ENCODE peak calls at places on chromosomes 16 and 17, in four cellular contexts. One of them, this sample, is unnamed.

GRCh38 chr17:45413498-45413923 is 19.2 kb downstream of the ARHGAP27 start:
- DNase-seq in body of pancreas: peak; percentile 67
- DNase-seq in stomach: peak; percentile 67
- DNase-seq in head of caudate nucleus: peak; percentile 17
- DNase-seq in this sample: peak; percentile 92

GRCh38 chr17:75551276-75551675 is 25.8 kb downstream of the LLGL2 start:
- DNase-seq in body of pancreas: no peak
- DNase-seq in stomach: no peak
- DNase-seq in head of caudate nucleus: no peak
- DNase-seq in this sample: no peak

GRCh38 chr17:72392056-72393010 is 271.5 kb downstream of the SOX9 start:
- DNase-seq in body of pancreas: no peak
- DNase-seq in stomach: no peak
- DNase-seq in head of caudate nucleus: no peak
- DNase-seq in this sample: no peak

GRCh38 chr16:50604065-50604418 is 55.8 kb downstream of the NKD1 start:
- DNase-seq in body of pancreas: no peak
- DNase-seq in stomach: no peak
- DNase-seq in head of caudate nucleus: no peak
- DNase-seq in this sample: no peak

GRCh38 chr17:42639484-42640474 is 19.3 kb upstream of the TUBG2 start:
- DNase-seq in body of pancreas: no peak
- DNase-seq in stomach: no peak
- DNase-seq in head of caudate nucleus: no peak
- DNase-seq in this sample: no peak

GRCh38 chr17:7263801-7264078 is 1.5 kb upstream of the CLDN7 start:
- DNase-seq in body of pancreas: no peak
- DNase-seq in stomach: no peak
- DNase-seq in head of caudate nucleus: no peak
- DNase-seq in this sample: peak; percentile 76

GRCh38 chr16:47753620-47754019 is 292.5 kb downstream of the PHKB start:
- DNase-seq in body of pancreas: no peak
- DNase-seq in stomach: no peak
- DNase-seq in head of caudate nucleus: no peak
- DNase-seq in this sample: no peak

GRCh38 chr17:68592667-68593330 is 8.4 kb downstream of the FAM20A start:
- DNase-seq in body of pancreas: no peak
- DNase-seq in stomach: no peak
- DNase-seq in head of caudate nucleus: no peak
- DNase-seq in this sample: no peak

GRCh38 chr17:7490144-7490543 is 6.0 kb downstream of the POLR2A start:
- DNase-seq in body of pancreas: no peak
- DNase-seq in stomach: no peak
- DNase-seq in head of caudate nucleus: no peak
- DNase-seq in this sample: no peak

GRCh38 chr16:29290631-29291247 is 115.8 kb downstream of the NPIPB11 start:
- DNase-seq in body of pancreas: peak; percentile 97
- DNase-seq in stomach: peak; percentile 95
- DNase-seq in head of caudate nucleus: peak; percentile 30
- DNase-seq in this sample: peak; percentile 96

GRCh38 chr17:49229805-49230600 is 584 bp downstream of the PHOSPHO1 start:
- DNase-seq in body of pancreas: no peak
- DNase-seq in stomach: no peak
- DNase-seq in head of caudate nucleus: no peak
- DNase-seq in this sample: no peak

GRCh38 chr17:77444653-77445029 is 303.9 kb downstream of the SEC14L1 start:
- DNase-seq in body of pancreas: peak; percentile 43
- DNase-seq in stomach: no peak
- DNase-seq in head of caudate nucleus: no peak
- DNase-seq in this sample: peak; percentile 49

GRCh38 chr17:31310260-31310659 is 3.6 kb downstream of the EVI2B start:
- DNase-seq in body of pancreas: no peak
- DNase-seq in stomach: no peak
- DNase-seq in head of caudate nucleus: no peak
- DNase-seq in this sample: no peak

GRCh38 chr17:7042507-7043194 is 1.2 kb downstream of the SLC16A11 start:
- DNase-seq in body of pancreas: no peak
- DNase-seq in stomach: no peak
- DNase-seq in head of caudate nucleus: no peak
- DNase-seq in this sample: no peak

GRCh38 chr16:54282202-54282922 is 4.2 kb downstream of the IRX3 start:
- DNase-seq in body of pancreas: peak; percentile 42
- DNase-seq in stomach: peak; percentile 71
- DNase-seq in head of caudate nucleus: no peak
- DNase-seq in this sample: peak; percentile 44

GRCh38 chr17:29155966-29156338 is 24.2 kb downstream of the MYO18A start:
- DNase-seq in body of pancreas: peak; percentile 24
- DNase-seq in stomach: no peak
- DNase-seq in head of caudate nucleus: no peak
- DNase-seq in this sample: no peak

This sample was measured in transverse colon.